ENCODE peak calls at places on chromosomes 12 and 14, in six cellular contexts. One of them, this sample, is unnamed.

GRCh38 chr12:2168808-2169207 is 116.0 kb downstream of the CACNA1C start:
- DNase-seq in SK-N-SH: no peak
- DNase-seq in BJ: no peak
- DNase-seq in CD8-positive, alpha-beta T cell: no peak
- DNase-seq in gastrocnemius medialis: no peak
- DNase-seq in AG04449: no peak
- DNase-seq in this sample: no peak

GRCh38 chr12:110763578-110763977 is 20.9 kb upstream of the PPP1CC start:
- DNase-seq in SK-N-SH: no peak
- DNase-seq in BJ: no peak
- DNase-seq in CD8-positive, alpha-beta T cell: no peak
- DNase-seq in gastrocnemius medialis: no peak
- DNase-seq in AG04449: no peak
- DNase-seq in this sample: no peak

GRCh38 chr12:69000540-69001243 is 67.7 kb upstream of the CPM start:
- DNase-seq in SK-N-SH: no peak
- DNase-seq in BJ: no peak
- DNase-seq in CD8-positive, alpha-beta T cell: no peak
- DNase-seq in gastrocnemius medialis: no peak
- DNase-seq in AG04449: no peak
- DNase-seq in this sample: no peak

GRCh38 chr12:110585231-110585799 is 2.2 kb upstream of the PPTC7 start:
- DNase-seq in SK-N-SH: no peak
- DNase-seq in BJ: no peak
- DNase-seq in CD8-positive, alpha-beta T cell: peak; percentile 49
- DNase-seq in gastrocnemius medialis: peak; percentile 73
- DNase-seq in AG04449: no peak
- DNase-seq in this sample: no peak

GRCh38 chr12:119036878-119037493 is 55.6 kb downstream of the SRRM4 start:
- DNase-seq in SK-N-SH: peak; percentile 60
- DNase-seq in BJ: no peak
- DNase-seq in CD8-positive, alpha-beta T cell: no peak
- DNase-seq in gastrocnemius medialis: no peak
- DNase-seq in AG04449: no peak
- DNase-seq in this sample: no peak

GRCh38 chr12:115946092-115946491 is 331.4 kb downstream of the MED13L start:
- DNase-seq in SK-N-SH: no peak
- DNase-seq in BJ: no peak
- DNase-seq in CD8-positive, alpha-beta T cell: no peak
- DNase-seq in gastrocnemius medialis: no peak
- DNase-seq in AG04449: no peak
- DNase-seq in this sample: no peak

GRCh38 chr12:93569301-93569655 is 3.2 kb upstream of the SOCS2 start:
- DNase-seq in SK-N-SH: no peak
- DNase-seq in BJ: no peak
- DNase-seq in CD8-positive, alpha-beta T cell: no peak
- DNase-seq in gastrocnemius medialis: no peak
- DNase-seq in AG04449: no peak
- DNase-seq in this sample: no peak

GRCh38 chr12:96401061-96401871 is 1.0 kb upstream of the CDK17 start:
- DNase-seq in SK-N-SH: peak; percentile 52
- DNase-seq in BJ: peak; percentile 60
- DNase-seq in CD8-positive, alpha-beta T cell: peak; percentile 60
- DNase-seq in gastrocnemius medialis: no peak
- DNase-seq in AG04449: peak; percentile 61
- DNase-seq in this sample: no peak

GRCh38 chr14:51873221-51873893 is 12.9 kb downstream of the GNG2 start:
- DNase-seq in SK-N-SH: peak; percentile 33
- DNase-seq in BJ: peak; percentile 98
- DNase-seq in CD8-positive, alpha-beta T cell: no peak
- DNase-seq in gastrocnemius medialis: no peak
- DNase-seq in AG04449: peak; percentile 93
- DNase-seq in this sample: peak; percentile 74

GRCh38 chr12:44053550-44054243 is 217.8 kb downstream of the TMEM117 start:
- DNase-seq in SK-N-SH: no peak
- DNase-seq in BJ: peak; percentile 26
- DNase-seq in CD8-positive, alpha-beta T cell: no peak
- DNase-seq in gastrocnemius medialis: no peak
- DNase-seq in AG04449: peak; percentile 23
- DNase-seq in this sample: peak; percentile 63

GRCh38 chr12:114355389-114356088 is 50.4 kb downstream of the TBX5 start:
- DNase-seq in SK-N-SH: peak; percentile 19
- DNase-seq in BJ: no peak
- DNase-seq in CD8-positive, alpha-beta T cell: no peak
- DNase-seq in gastrocnemius medialis: no peak
- DNase-seq in AG04449: no peak
- DNase-seq in this sample: no peak

GRCh38 chr14:66074546-66074945 is 411.6 kb upstream of the CCDC196 start:
- DNase-seq in SK-N-SH: no peak
- DNase-seq in BJ: no peak
- DNase-seq in CD8-positive, alpha-beta T cell: no peak
- DNase-seq in gastrocnemius medialis: no peak
- DNase-seq in AG04449: no peak
- DNase-seq in this sample: no peak

GRCh38 chr12:65951697-65952096 is 127.4 kb downstream of the HMGA2 start:
- DNase-seq in SK-N-SH: no peak
- DNase-seq in BJ: no peak
- DNase-seq in CD8-positive, alpha-beta T cell: no peak
- DNase-seq in gastrocnemius medialis: no peak
- DNase-seq in AG04449: no peak
- DNase-seq in this sample: no peak

DNA sequence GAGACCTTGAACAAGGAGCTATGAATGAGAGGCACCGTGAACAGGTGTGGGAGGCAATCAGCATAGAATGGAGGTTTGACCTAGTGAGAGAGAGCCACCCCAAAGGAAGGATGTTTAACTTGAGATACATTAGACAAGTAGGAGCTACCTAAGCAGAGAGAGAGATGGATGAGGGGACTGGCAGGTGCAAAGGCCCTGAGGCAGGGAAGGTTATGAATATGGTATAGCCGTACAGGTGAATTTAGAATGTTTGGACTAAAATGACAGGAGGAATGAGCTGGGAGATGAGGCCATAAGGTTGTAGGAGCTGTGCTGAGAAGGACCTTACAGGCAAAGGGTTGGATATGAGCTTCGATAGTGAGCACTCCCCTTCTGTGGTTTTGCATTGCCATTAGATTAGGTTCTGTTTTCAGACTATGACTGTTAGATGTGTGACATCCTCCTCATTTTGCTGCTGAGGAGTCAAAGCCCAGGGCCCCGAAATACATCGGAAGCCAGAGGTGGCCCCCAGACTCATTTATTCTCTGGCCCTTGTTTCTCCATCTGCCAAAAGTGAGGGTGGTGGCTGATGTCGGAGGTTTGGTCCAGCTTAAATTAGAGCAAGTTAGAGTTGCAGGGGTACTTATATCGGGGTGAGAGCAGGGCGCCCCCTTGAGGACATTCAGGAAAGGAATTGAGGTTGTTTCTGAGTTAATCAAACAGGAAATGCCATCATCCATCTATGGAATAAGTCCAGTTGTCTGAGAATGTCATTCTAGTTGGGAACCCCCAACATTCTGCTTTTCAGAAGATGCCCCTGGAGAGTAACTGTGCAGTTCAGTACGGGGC is 29.4 kb downstream of the SLC24A4 start:
- DNase-seq in SK-N-SH: no peak
- DNase-seq in BJ: no peak
- DNase-seq in CD8-positive, alpha-beta T cell: no peak
- DNase-seq in gastrocnemius medialis: no peak
- DNase-seq in AG04449: no peak
- DNase-seq in this sample: no peak
- TF ChIP-seq CTCF in SK-N-SH: peak; percentile 53
- TF ChIP-seq CTCF in BJ: peak; percentile 28
- TF ChIP-seq CTCF in CD8-positive, alpha-beta T cell: peak; percentile 42
- TF ChIP-seq CTCF in gastrocnemius medialis: no peak
- TF ChIP-seq CTCF in AG04449: peak; percentile 1
- TF ChIP-seq CTCF in this sample: peak; percentile 24

GRCh38 chr12:33438025-33438772 is 1.4 kb downstream of the SYT10 start:
- DNase-seq in SK-N-SH: no peak
- DNase-seq in BJ: no peak
- DNase-seq in CD8-positive, alpha-beta T cell: no peak
- DNase-seq in gastrocnemius medialis: no peak
- DNase-seq in AG04449: no peak
- DNase-seq in this sample: no peak
- H3K4me3 ChIP-seq in SK-N-SH: no peak overlapping the region
- H3K4me3 ChIP-seq in BJ: no peak overlapping the region
- H3K4me3 ChIP-seq in CD8-positive, alpha-beta T cell: no peak overlapping the region
- H3K4me3 ChIP-seq in gastrocnemius medialis: no peak overlapping the region
- H3K4me3 ChIP-seq in AG04449: no peak overlapping the region
- H3K4me3 ChIP-seq in this sample: no peak overlapping the region

DNA sequence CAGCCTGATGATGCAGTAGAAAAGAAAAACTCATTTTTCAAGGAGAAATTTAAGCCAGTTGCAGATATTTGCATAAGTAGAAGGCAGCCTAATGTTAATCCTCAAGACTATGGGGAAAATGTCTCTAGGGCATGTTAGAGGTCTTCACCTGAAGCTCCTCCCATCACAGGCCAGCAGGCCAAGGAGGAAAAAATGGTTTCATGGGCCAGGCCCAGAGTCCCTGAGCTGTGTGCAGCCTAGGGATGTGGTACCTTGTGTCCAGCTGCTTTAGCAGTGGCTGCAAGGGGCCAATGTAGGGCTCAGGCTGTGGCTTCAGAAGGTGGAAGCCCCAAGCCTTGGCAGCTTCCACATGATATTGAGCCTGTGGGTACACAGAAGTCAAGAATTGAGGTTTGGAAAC is 1946.7 kb upstream of the FLRT2 start:
- DNase-seq in SK-N-SH: no peak
- DNase-seq in BJ: no peak
- DNase-seq in CD8-positive, alpha-beta T cell: no peak
- DNase-seq in gastrocnemius medialis: no peak
- DNase-seq in AG04449: no peak
- DNase-seq in this sample: no peak
- TF ChIP-seq CTCF in SK-N-SH: no peak
- TF ChIP-seq CTCF in BJ: no peak
- TF ChIP-seq CTCF in CD8-positive, alpha-beta T cell: no peak
- TF ChIP-seq CTCF in gastrocnemius medialis: no peak
- TF ChIP-seq CTCF in AG04449: no peak
- TF ChIP-seq CTCF in this sample: no peak

GRCh38 chr12:57998251-57998650 is 56.9 kb downstream of the ATP23 start:
- DNase-seq in SK-N-SH: no peak
- DNase-seq in BJ: no peak
- DNase-seq in CD8-positive, alpha-beta T cell: no peak
- DNase-seq in gastrocnemius medialis: no peak
- DNase-seq in AG04449: no peak
- DNase-seq in this sample: no peak
- H3K4me3 ChIP-seq in SK-N-SH: no peak overlapping the region
- H3K4me3 ChIP-seq in BJ: no peak overlapping the region
- H3K4me3 ChIP-seq in CD8-positive, alpha-beta T cell: no peak overlapping the region
- H3K4me3 ChIP-seq in gastrocnemius medialis: no peak overlapping the region
- H3K4me3 ChIP-seq in AG04449: no peak overlapping the region
- H3K4me3 ChIP-seq in this sample: no peak overlapping the region

DNA sequence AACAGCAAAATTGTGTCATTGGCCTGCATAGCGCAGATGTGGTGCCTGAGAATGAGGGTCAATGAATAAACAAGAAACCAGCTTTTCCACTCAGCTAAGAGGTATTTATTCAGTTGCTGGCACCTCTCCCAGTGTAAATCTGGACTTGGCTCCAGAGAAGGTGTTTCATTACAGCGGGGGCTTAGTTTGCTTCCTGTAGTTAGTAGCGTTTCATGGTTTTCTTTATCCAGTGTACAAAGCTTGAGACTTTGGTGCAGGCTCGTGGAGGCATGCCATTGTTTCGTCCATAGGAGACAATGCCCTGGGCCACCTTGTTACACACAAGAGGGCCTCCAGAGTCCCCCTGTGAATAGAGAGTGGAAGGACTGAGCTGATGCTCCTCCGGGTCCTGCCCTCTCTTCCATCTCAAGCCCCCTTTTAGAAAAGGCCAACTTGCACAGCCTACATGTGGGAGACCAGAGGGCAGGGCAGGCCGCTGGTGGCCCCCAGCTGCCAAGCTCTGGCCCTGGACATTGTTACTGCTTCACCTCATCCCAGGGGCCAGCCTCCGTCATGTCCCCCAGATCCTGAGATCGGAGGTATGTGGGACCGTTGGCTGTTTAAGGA is 3.0 kb downstream of the GZMB start:
- DNase-seq in SK-N-SH: no peak
- DNase-seq in BJ: no peak
- DNase-seq in CD8-positive, alpha-beta T cell: no peak
- DNase-seq in gastrocnemius medialis: no peak
- DNase-seq in AG04449: no peak
- DNase-seq in this sample: peak; percentile 7
- TF ChIP-seq CTCF in SK-N-SH: no peak
- TF ChIP-seq CTCF in BJ: no peak
- TF ChIP-seq CTCF in CD8-positive, alpha-beta T cell: no peak
- TF ChIP-seq CTCF in gastrocnemius medialis: no peak
- TF ChIP-seq CTCF in AG04449: no peak
- TF ChIP-seq CTCF in this sample: no peak

GRCh38 chr12:27821259-27821973 is 41.4 kb upstream of the MANSC4 start:
- DNase-seq in SK-N-SH: peak; percentile 51
- DNase-seq in BJ: peak; percentile 27
- DNase-seq in CD8-positive, alpha-beta T cell: no peak
- DNase-seq in gastrocnemius medialis: no peak
- DNase-seq in AG04449: no peak
- DNase-seq in this sample: peak; percentile 38
- H3K4me3 ChIP-seq in SK-N-SH: peak overlapping the region; percentile 30
- H3K4me3 ChIP-seq in BJ: no peak overlapping the region
- H3K4me3 ChIP-seq in CD8-positive, alpha-beta T cell: no peak overlapping the region
- H3K4me3 ChIP-seq in gastrocnemius medialis: no peak overlapping the region
- H3K4me3 ChIP-seq in AG04449: no peak overlapping the region
- H3K4me3 ChIP-seq in this sample: no peak overlapping the region

GRCh38 chr12:48980953-48981756 is 3.0 kb downstream of the WNT1 start:
- DNase-seq in SK-N-SH: peak; percentile 80
- DNase-seq in BJ: no peak
- DNase-seq in CD8-positive, alpha-beta T cell: peak; percentile 73
- DNase-seq in gastrocnemius medialis: no peak
- DNase-seq in AG04449: no peak
- DNase-seq in this sample: no peak
- TF ChIP-seq CTCF in SK-N-SH: peak; percentile 25
- TF ChIP-seq CTCF in BJ: no peak
- TF ChIP-seq CTCF in CD8-positive, alpha-beta T cell: no peak
- TF ChIP-seq CTCF in gastrocnemius medialis: no peak
- TF ChIP-seq CTCF in AG04449: no peak
- TF ChIP-seq CTCF in this sample: peak; percentile 12

DNA sequence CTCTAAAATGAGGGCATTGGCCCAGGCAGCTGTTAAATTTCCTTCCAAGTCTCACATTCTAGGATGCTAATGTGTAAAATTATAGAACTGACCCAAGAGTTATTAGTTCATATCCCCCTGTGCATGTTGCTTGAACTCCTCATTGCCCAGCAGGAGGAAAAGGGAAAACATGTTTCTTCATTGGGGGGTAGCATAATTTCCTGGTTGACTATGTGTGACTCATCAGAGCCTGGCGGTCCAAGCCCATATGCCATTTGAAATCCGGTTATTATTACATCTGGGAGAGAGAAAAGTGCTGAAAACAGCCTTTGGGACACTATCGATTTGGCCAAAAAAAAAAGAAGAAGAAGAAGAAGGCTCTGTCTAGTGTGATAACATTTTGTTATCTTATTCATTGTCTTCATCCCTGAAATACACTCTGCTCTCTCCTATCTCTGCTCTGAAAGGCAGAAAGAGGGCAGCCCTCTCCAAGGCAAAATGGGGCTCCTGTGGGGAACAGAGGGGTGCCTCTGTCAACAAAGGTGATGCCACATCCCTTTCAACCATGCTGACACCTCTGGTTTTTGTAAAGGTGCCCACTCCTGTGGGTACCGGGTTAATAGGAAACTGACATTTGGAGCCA is 114.2 kb downstream of the DAD1 start:
- DNase-seq in SK-N-SH: no peak
- DNase-seq in BJ: no peak
- DNase-seq in CD8-positive, alpha-beta T cell: no peak
- DNase-seq in gastrocnemius medialis: no peak
- DNase-seq in AG04449: no peak
- DNase-seq in this sample: no peak
- H3K4me3 ChIP-seq in SK-N-SH: no peak overlapping the region
- H3K4me3 ChIP-seq in BJ: no peak overlapping the region
- H3K4me3 ChIP-seq in CD8-positive, alpha-beta T cell: no peak overlapping the region
- H3K4me3 ChIP-seq in gastrocnemius medialis: no peak overlapping the region
- H3K4me3 ChIP-seq in AG04449: no peak overlapping the region
- H3K4me3 ChIP-seq in this sample: no peak overlapping the region